ENCODE peak calls at places on chromosomes 16 and 17, in six cellular contexts. V is effector CD4-positive, alpha-beta T cell; X is dermis blood vessel endothelial cell; I is astrocyte of the cerebellum; C is aorta; Q is NCI-H1105. N is an unnamed sample.

GRCh38 chr17:8056976-8057625 is 18.2 kb downstream of the ALOX15B start:
- DNase-seq in V (no peak), X (no peak), I (no peak), C (peak; percentile 30), Q (no peak), N (no peak)

GRCh38 chr16:9134739-9135138 is 43.3 kb downstream of the HAPSTR1 start:
- DNase-seq in V (peak; percentile 44), X (peak; percentile 76), I (peak; percentile 26), C (peak; percentile 81), Q (peak; percentile 52), N (peak; percentile 66)

GRCh38 chr17:27430882-27431491 is 25.3 kb upstream of the KSR1 start:
- DNase-seq in V (no peak), X (peak; percentile 73), I (no peak), C (peak; percentile 76), Q (no peak), N (peak; percentile 58)

GRCh38 chr16:47228241-47228640 is 84.5 kb upstream of the NETO2 start:
- DNase-seq in V (no peak), X (no peak), I (no peak), C (no peak), Q (no peak), N (no peak)

GRCh38 chr17:49700956-49701355 is 6.8 kb downstream of the SLC35B1 start:
- DNase-seq in V (no peak), X (no peak), I (no peak), C (no peak), Q (no peak), N (no peak)

GRCh38 chr16:89633064-89633631 is 19.7 kb downstream of the DPEP1 start:
- DNase-seq in V (no peak), X (no peak), I (no peak), C (no peak), Q (no peak), N (no peak)

GRCh38 chr17:80101946-80102706 is 745 bp downstream of the GAA start:
- DNase-seq in V (no peak), X (peak; percentile 40), I (no peak), C (peak; percentile 60), Q (no peak), N (peak; percentile 55)

GRCh38 chr16:53651357-53651756 is 52.3 kb downstream of the RPGRIP1L start:
- DNase-seq in V (no peak), X (no peak), I (no peak), C (no peak), Q (no peak), N (no peak)

GRCh38 chr17:57762375-57762916 is 17.3 kb upstream of the CCDC182 start:
- DNase-seq in V (no peak), X (no peak), I (no peak), C (peak; percentile 36), Q (no peak), N (no peak)

N was measured in Right ventricle myocardium superior.